ENCODE peak calls at places on chromosomes 16 and 17, in ten cellular contexts. One of them, this sample, is unnamed.
A peak's percentile ranks its signal among the peaks of the same experiment; 100 is the strongest.

GRCh38 chr16:9847146-9847545 is 335.1 kb downstream of the GRIN2A start:
- DNase-seq in GM23338: no peak
- DNase-seq in naive thymus-derived CD8-positive, alpha-beta T cell: no peak
- DNase-seq in NB4: no peak
- DNase-seq in AG10803: no peak
- DNase-seq in smooth muscle cell of the brain vasculature: no peak
- DNase-seq in COLO829: no peak
- DNase-seq in effector memory CD4-positive, alpha-beta T cell: no peak
- DNase-seq in gastrocnemius medialis: no peak
- DNase-seq in activated CD4-positive, alpha-beta T cell treated with anti-CD3 and anti-CD28 coated beads for 36 hours: no peak
- DNase-seq in this sample: no peak

GRCh38 chr16:85663891-85664321 is 24.8 kb downstream of the GINS2 start:
- DNase-seq in gastrocnemius medialis: no peak
- DNase-seq in NB4: no peak
- DNase-seq in AG10803: no peak
- DNase-seq in activated CD4-positive, alpha-beta T cell treated with anti-CD3 and anti-CD28 coated beads for 36 hours: no peak
- DNase-seq in smooth muscle cell of the brain vasculature: no peak
- DNase-seq in effector memory CD4-positive, alpha-beta T cell: no peak
- DNase-seq in naive thymus-derived CD8-positive, alpha-beta T cell: no peak
- DNase-seq in GM23338: no peak
- DNase-seq in COLO829: no peak
- DNase-seq in this sample: peak; percentile 60

GRCh38 chr17:72366626-72367025 is 245.8 kb downstream of the SOX9 start:
- DNase-seq in GM23338: no peak
- DNase-seq in smooth muscle cell of the brain vasculature: no peak
- DNase-seq in NB4: no peak
- DNase-seq in effector memory CD4-positive, alpha-beta T cell: no peak
- DNase-seq in gastrocnemius medialis: no peak
- DNase-seq in activated CD4-positive, alpha-beta T cell treated with anti-CD3 and anti-CD28 coated beads for 36 hours: no peak
- DNase-seq in COLO829: no peak
- DNase-seq in naive thymus-derived CD8-positive, alpha-beta T cell: no peak
- DNase-seq in AG10803: no peak
- DNase-seq in this sample: no peak

GRCh38 chr17:27989046-27989445 is 53.4 kb upstream of the NLK start:
- DNase-seq in AG10803: no peak
- DNase-seq in gastrocnemius medialis: no peak
- DNase-seq in activated CD4-positive, alpha-beta T cell treated with anti-CD3 and anti-CD28 coated beads for 36 hours: no peak
- DNase-seq in naive thymus-derived CD8-positive, alpha-beta T cell: no peak
- DNase-seq in effector memory CD4-positive, alpha-beta T cell: no peak
- DNase-seq in COLO829: no peak
- DNase-seq in NB4: no peak
- DNase-seq in GM23338: no peak
- DNase-seq in smooth muscle cell of the brain vasculature: no peak
- DNase-seq in this sample: no peak

GRCh38 chr16:86664518-86665318 is 86.4 kb downstream of the FOXL1 start:
- DNase-seq in NB4: peak; percentile 95
- DNase-seq in effector memory CD4-positive, alpha-beta T cell: no peak
- DNase-seq in COLO829: no peak
- DNase-seq in smooth muscle cell of the brain vasculature: no peak
- DNase-seq in naive thymus-derived CD8-positive, alpha-beta T cell: no peak
- DNase-seq in AG10803: peak; percentile 94
- DNase-seq in activated CD4-positive, alpha-beta T cell treated with anti-CD3 and anti-CD28 coated beads for 36 hours: peak; percentile 85
- DNase-seq in GM23338: no peak
- DNase-seq in gastrocnemius medialis: peak; percentile 73
- DNase-seq in this sample: no peak

GRCh38 chr16:31005350-31006085 is 4.9 kb downstream of the STX1B start:
- DNase-seq in smooth muscle cell of the brain vasculature: no peak
- DNase-seq in GM23338: no peak
- DNase-seq in naive thymus-derived CD8-positive, alpha-beta T cell: no peak
- DNase-seq in gastrocnemius medialis: no peak
- DNase-seq in effector memory CD4-positive, alpha-beta T cell: no peak
- DNase-seq in activated CD4-positive, alpha-beta T cell treated with anti-CD3 and anti-CD28 coated beads for 36 hours: no peak
- DNase-seq in NB4: no peak
- DNase-seq in AG10803: no peak
- DNase-seq in COLO829: no peak
- DNase-seq in this sample: no peak

GRCh38 chr17:45019177-45019711 is 32.2 kb downstream of the DCAKD start:
- DNase-seq in effector memory CD4-positive, alpha-beta T cell: peak; percentile 5
- DNase-seq in naive thymus-derived CD8-positive, alpha-beta T cell: peak; percentile 25
- DNase-seq in GM23338: peak; percentile 52
- DNase-seq in smooth muscle cell of the brain vasculature: no peak
- DNase-seq in gastrocnemius medialis: no peak
- DNase-seq in AG10803: peak; percentile 48
- DNase-seq in activated CD4-positive, alpha-beta T cell treated with anti-CD3 and anti-CD28 coated beads for 36 hours: peak; percentile 65
- DNase-seq in NB4: peak; percentile 59
- DNase-seq in COLO829: no peak
- DNase-seq in this sample: peak; percentile 71

GRCh38 chr17:321386-321941 is 31.1 kb downstream of the RPH3AL start:
- DNase-seq in naive thymus-derived CD8-positive, alpha-beta T cell: no peak
- DNase-seq in AG10803: no peak
- DNase-seq in gastrocnemius medialis: no peak
- DNase-seq in COLO829: no peak
- DNase-seq in GM23338: no peak
- DNase-seq in smooth muscle cell of the brain vasculature: no peak
- DNase-seq in activated CD4-positive, alpha-beta T cell treated with anti-CD3 and anti-CD28 coated beads for 36 hours: no peak
- DNase-seq in NB4: no peak
- DNase-seq in effector memory CD4-positive, alpha-beta T cell: no peak
- DNase-seq in this sample: no peak

GRCh38 chr17:67772679-67773078 is 52.6 kb upstream of the BPTF start:
- DNase-seq in smooth muscle cell of the brain vasculature: no peak
- DNase-seq in NB4: no peak
- DNase-seq in activated CD4-positive, alpha-beta T cell treated with anti-CD3 and anti-CD28 coated beads for 36 hours: no peak
- DNase-seq in AG10803: no peak
- DNase-seq in naive thymus-derived CD8-positive, alpha-beta T cell: no peak
- DNase-seq in gastrocnemius medialis: no peak
- DNase-seq in COLO829: no peak
- DNase-seq in GM23338: no peak
- DNase-seq in effector memory CD4-positive, alpha-beta T cell: no peak
- DNase-seq in this sample: no peak

This sample was measured in psoas muscle.